ENCODE peak calls at places on chromosomes 13 and 19, in four cellular contexts. F is neuronal stem cell, G is heart right ventricle, I is ascending aorta. O is an unnamed sample.

GRCh38 chr13:71877280-71877653 is 10.3 kb upstream of the DACH1 start:
- DNase-seq in F (peak), I (no peak), G (no peak), O (no peak)

GRCh38 chr19:18895828-18896341 is at the start of gene CERS1:
- DNase-seq in F (peak), G (no peak), I (no peak), O (no peak)

GRCh38 chr19:1851581-1852293 is 3.5 kb upstream of the REXO1 start:
- DNase-seq in F (no peak), I (no peak), G (no peak), O (no peak)

GRCh38 chr13:58619396-58620113 is 988.0 kb downstream of the PCDH17 start:
- DNase-seq in G (no peak), F (no peak), I (no peak), O (no peak)

GRCh38 chr19:34990578-34991192 is 9.4 kb upstream of the GRAMD1A start:
- DNase-seq in G (no peak), I (no peak), F (no peak), O (no peak)

GRCh38 chr19:17902701-17903100 is 30.1 kb upstream of the CCDC124 start:
- DNase-seq in I (no peak), G (no peak), F (no peak), O (no peak)

GRCh38 chr19:33143897-33144405 is 12.0 kb downstream of the WDR88 start:
- DNase-seq in G (peak), F (peak), I (no peak), O (peak)

GRCh38 chr13:24995225-24995804 is 100.6 kb upstream of the PABPC3 start:
- DNase-seq in I (no peak), F (peak), G (no peak), O (peak)

GRCh38 chr19:12720851-12721655 is 2.7 kb downstream of the TNPO2 start:
- DNase-seq in G (peak), F (no peak), I (no peak), O (no peak)

GRCh38 chr19:709196-709964 is 645 bp downstream of the PALM start:
- DNase-seq in F (no peak), I (no peak), G (no peak), O (no peak)

GRCh38 chr13:20131057-20131832 is 29.6 kb downstream of the GJA3 start:
- DNase-seq in G (no peak), F (no peak), I (no peak), O (peak)

GRCh38 chr13:29104461-29104860 is 284.3 kb downstream of the MTUS2 start:
- DNase-seq in G (no peak), I (no peak), F (no peak), O (no peak)

GRCh38 chr13:83516781-83517180 is 365.5 kb downstream of the SLITRK1 start:
- DNase-seq in G (no peak), I (no peak), F (no peak), O (no peak)

GRCh38 chr19:5073153-5073844 is 104.4 kb downstream of the KDM4B start:
- DNase-seq in I (no peak), F (no peak), G (no peak), O (no peak)

GRCh38 chr19:49591731-49592485 is 926 bp downstream of the PRR12 start:
- DNase-seq in G (peak), I (no peak), F (no peak), O (peak)

GRCh38 chr19:6271721-6272410 is 7.9 kb downstream of the MLLT1 start:
- DNase-seq in I (no peak), G (peak), F (no peak), O (no peak)

GRCh38 chr19:3369337-3370213 is 3.2 kb downstream of the NFIC start:
- DNase-seq in F (no peak), I (peak), G (peak), O (no peak)

GRCh38 chr19:46195104-46195503 is 34.4 kb upstream of the IGFL1 start:
- DNase-seq in F (no peak), I (no peak), G (no peak), O (no peak)

GRCh38 chr19:46196410-46197124 is 33.0 kb upstream of the IGFL1 start:
- DNase-seq in G (no peak), I (no peak), F (no peak), O (no peak)

GRCh38 chr19:46193678-46194077 is 35.9 kb upstream of the IGFL1 start:
- DNase-seq in I (no peak), F (no peak), G (no peak), O (peak)

GRCh38 chr19:46198756-46199155 is 30.8 kb upstream of the IGFL1 start:
- DNase-seq in G (no peak), I (no peak), F (no peak), O (no peak)

GRCh38 chr19:46197314-46198070 is 32.0 kb upstream of the IGFL1 start:
- DNase-seq in I (no peak), G (no peak), F (no peak), O (no peak)
- H3K27ac ChIP-seq in I (no peak), G (no peak), F (no peak), O (no peak)

DNA sequence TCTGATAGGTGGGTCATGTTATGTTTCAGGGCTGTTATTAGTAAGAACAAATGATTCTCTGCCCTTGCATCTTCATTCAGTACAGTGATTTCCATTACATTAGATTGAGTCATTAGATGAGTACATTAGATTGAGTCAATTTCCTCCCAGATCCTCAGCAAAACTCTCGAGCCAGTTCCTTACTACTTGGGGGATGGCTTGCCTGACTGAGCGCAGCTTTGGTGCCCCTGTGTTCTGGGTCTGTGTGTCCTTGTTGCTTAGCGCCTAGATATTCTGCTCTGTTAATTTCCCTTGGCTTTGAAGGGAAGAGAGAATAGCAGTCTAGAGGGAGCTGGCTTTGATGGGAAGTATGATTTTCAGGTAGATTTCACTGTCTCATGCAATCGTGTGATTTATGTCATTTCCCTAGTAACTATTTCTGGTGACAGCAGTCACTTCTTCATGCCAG is 19.1 kb upstream of the SCEL start:
- DNase-seq in I (no peak), F (no peak), G (no peak), O (no peak)
- H3K27ac ChIP-seq in I (no peak), F (no peak), G (no peak), O (no peak)

GRCh38 chr19:38024991-38025716 is 118.1 kb downstream of the SIPA1L3 start:
- DNase-seq in I (no peak), F (no peak), G (no peak), O (no peak)

GRCh38 chr19:38023661-38024574 is 116.9 kb downstream of the SIPA1L3 start:
- DNase-seq in G (no peak), I (no peak), F (no peak), O (no peak)

GRCh38 chr19:38028913-38029565 is 122.0 kb downstream of the SIPA1L3 start:
- DNase-seq in F (no peak), I (no peak), G (no peak), O (no peak)

GRCh38 chr19:38023245-38023644 is 116.2 kb downstream of the SIPA1L3 start:
- DNase-seq in F (no peak), I (no peak), G (no peak), O (no peak)

DNA sequence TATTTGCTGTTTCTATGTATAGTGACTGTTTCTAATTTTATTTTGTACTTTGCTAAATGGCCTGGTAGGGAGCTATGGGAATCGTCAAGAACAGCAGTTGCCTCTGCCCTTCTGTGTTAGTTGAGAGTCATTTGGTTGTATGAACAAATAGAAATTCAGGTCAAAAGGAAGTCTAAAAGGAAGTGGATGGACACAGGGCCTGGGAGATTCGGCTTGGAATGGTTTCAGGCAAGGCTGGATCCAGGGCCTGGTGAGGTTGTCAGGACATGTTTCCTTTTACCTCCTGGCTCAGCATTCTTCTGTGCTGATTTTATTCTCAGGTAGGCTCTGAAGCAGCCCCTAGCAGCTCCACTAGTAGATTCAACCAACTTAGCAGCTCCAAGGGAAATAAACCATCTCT is 118.9 kb downstream of the SIPA1L3 start:
- DNase-seq in F (no peak), I (no peak), G (no peak), O (no peak)
- H3K27ac ChIP-seq in F (no peak), I (no peak), G (no peak), O (no peak)

DNA sequence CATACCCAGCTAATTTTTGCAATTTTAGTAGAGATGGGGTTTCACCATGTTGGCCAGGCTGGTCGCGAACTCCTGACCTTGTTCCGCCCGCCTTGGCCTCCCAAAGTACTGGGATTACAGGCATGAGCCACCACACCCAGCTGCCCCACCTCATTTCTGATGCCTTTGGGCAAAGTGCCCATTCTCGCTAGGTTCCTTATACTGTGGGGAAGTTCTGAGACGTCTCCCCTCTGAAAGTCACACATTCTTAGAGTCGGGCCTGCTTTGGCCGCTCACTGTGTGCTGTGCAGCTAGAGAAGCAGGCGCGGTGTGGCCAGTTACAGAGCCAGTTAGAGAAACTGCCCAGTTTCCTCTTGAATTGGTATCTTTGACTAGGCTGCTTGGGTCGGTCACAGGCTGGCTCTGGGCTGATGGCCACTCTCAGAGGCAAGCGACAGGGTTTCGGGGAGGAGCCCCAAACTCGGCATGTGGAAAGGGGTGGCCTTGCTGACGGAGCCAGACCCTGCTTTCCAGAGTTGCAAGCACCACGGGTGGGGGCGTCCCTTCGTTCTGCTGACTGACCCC is 18.0 kb downstream of the PRAM1 start:
- DNase-seq in I (peak), F (no peak), G (no peak), O (no peak)
- H3K27ac ChIP-seq in I (no peak), F (peak), G (no peak), O (peak)

GRCh38 chr19:9674669-9675357 is at the start of gene ZNF562:
- DNase-seq in G (peak), F (peak), I (peak), O (peak)
- H3K27ac ChIP-seq in G (peak), F (peak), I (peak), O (peak)

GRCh38 chr13:48876289-48876688 is 99.4 kb upstream of the FNDC3A start:
- DNase-seq in F (no peak), G (no peak), I (no peak), O (no peak)

GRCh38 chr13:48873081-48873480 is 102.6 kb upstream of the FNDC3A start:
- DNase-seq in G (no peak), I (no peak), F (no peak), O (no peak)

GRCh38 chr13:48873598-48873997 is 102.1 kb upstream of the FNDC3A start:
- DNase-seq in F (no peak), I (no peak), G (no peak), O (no peak)

GRCh38 chr13:48874165-48874564 is 101.5 kb upstream of the FNDC3A start:
- DNase-seq in I (no peak), F (no peak), G (no peak), O (no peak)

GRCh38 chr13:48875071-48875470 is 100.6 kb upstream of the FNDC3A start:
- DNase-seq in F (no peak), G (no peak), I (no peak), O (no peak)
- H3K27ac ChIP-seq in F (no peak), G (no peak), I (no peak), O (no peak)